ENCODE peak calls at places on chromosomes 2 and 18, in four cellular contexts. E is uterus, O is endothelial cell of umbilical vein, Y is heart left ventricle. A is an unnamed sample. For H3K27me3, the result is how much of the 10 kb centered on the place peaks cover.

GRCh38 chr2:189614585-189614984 is 34.0 kb upstream of the SLC40A1 start:
- DNase-seq in E (no peak), O (no peak), Y (no peak), A (no peak)

GRCh38 chr2:239222346-239223028 is 178.3 kb downstream of the HDAC4 start:
- DNase-seq in O (no peak), E (no peak), Y (no peak), A (no peak)

GRCh38 chr18:3710712-3711269 is 260.8 kb downstream of the TGIF1 start:
- DNase-seq in O (peak), E (no peak), Y (no peak), A (peak)

GRCh38 chr18:13422541-13423147 is 204.1 kb downstream of the LDLRAD4 start:
- DNase-seq in O (no peak), Y (no peak), E (no peak), A (no peak)

GRCh38 chr2:151097118-151097517 is 164.5 kb downstream of the RBM43 start:
- DNase-seq in Y (no peak), O (no peak), E (no peak), A (no peak)

GRCh38 chr18:34159691-34160185 is 65.0 kb downstream of the NOL4 start:
- DNase-seq in Y (no peak), O (no peak), E (no peak), A (no peak)

GRCh38 chr2:39705638-39706037 is 39.9 kb downstream of the TMEM178A start:
- DNase-seq in Y (no peak), O (no peak), E (no peak), A (no peak)

GRCh38 chr2:58334414-58334813 is 93.3 kb upstream of the FANCL start:
- DNase-seq in Y (no peak), E (no peak), O (no peak), A (no peak)

GRCh38 chr2:12856934-12857660 is 140.4 kb downstream of the TRIB2 start:
- DNase-seq in Y (no peak), O (peak), E (no peak), A (no peak)

GRCh38 chr18:49178736-49179135 is 228.0 kb upstream of the SMAD7 start:
- DNase-seq in O (peak), Y (no peak), E (no peak), A (no peak)

GRCh38 chr2:172404824-172405223 is 22.6 kb upstream of the ITGA6 start:
- DNase-seq in E (no peak), Y (no peak), O (peak), A (no peak)

GRCh38 chr2:46917628-46918027 is 2.0 kb upstream of the MCFD2 start:
- DNase-seq in Y (no peak), O (no peak), E (no peak), A (no peak)

GRCh38 chr2:26088038-26088643 is 54.3 kb downstream of the RAB10 start:
- DNase-seq in E (no peak), Y (no peak), O (peak), A (no peak)

GRCh38 chr2:144208924-144209323 is 311.0 kb downstream of the ZEB2 start:
- DNase-seq in E (no peak), Y (no peak), O (no peak), A (no peak)

GRCh38 chr2:19949071-19949470 is 40.8 kb downstream of the WDR35 start:
- DNase-seq in Y (no peak), E (no peak), O (peak), A (no peak)

GRCh38 chr2:120732506-120733237 is 3.0 kb upstream of the GLI2 start:
- DNase-seq in Y (peak), O (no peak), E (no peak), A (no peak)
- H3K27me3 ChIP-seq in Y (under half), O (half or more), E (under half), A (under half)

DNA sequence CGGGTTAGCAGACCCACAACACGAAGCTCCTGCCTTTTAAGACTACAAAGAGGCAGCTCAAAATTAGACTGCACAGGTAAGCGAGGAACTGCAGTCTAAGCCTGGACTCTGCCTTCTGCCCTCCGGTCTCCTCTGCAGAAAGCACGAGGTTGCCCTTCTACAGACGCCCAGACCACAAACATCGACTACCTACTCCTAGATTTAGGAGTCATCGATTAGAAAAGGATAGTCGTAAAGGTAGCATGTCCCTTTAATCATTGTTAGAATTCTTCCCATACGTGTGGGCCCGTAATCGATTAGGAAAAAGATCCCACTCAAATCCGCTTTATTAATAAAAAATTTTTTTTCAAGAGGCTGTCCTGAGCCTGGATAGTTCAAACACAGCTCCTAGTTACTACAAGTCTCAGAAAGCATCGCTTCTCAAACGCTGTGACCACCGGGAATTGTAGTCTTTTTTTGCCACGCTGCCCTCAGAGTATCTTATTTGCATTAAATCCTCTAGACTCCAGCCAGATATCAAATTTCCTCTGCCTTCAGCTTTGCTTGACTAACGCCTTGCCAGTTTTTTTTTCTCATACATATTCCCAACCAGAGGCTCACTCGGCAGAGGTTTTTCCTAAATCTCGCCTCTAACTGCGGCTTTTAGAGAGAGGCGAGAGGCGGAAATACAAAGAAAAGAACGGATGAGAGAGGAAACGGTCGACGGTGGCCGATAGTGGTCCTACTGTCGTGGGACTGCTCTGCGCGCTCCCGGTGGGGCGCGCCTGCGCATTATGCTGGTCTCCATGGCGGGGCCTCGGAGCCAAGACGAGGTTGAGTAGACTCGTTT is at the start of the genes CARF and WDR12:
- DNase-seq in O (peak), Y (peak), E (peak), A (peak)
- TF ChIP-seq POLR2A in O (peak), Y (peak), E (no peak), A (peak)

GRCh38 chr2:176535480-176536113 is 266.4 kb downstream of the MTX2 start:
- DNase-seq in O (no peak), E (no peak), Y (no peak), A (no peak)

GRCh38 chr2:176537932-176538331 is 268.7 kb downstream of the MTX2 start:
- DNase-seq in E (no peak), O (no peak), Y (no peak), A (no peak)

GRCh38 chr2:176536739-176537138 is 267.5 kb downstream of the MTX2 start:
- DNase-seq in Y (no peak), O (no peak), E (no peak), A (no peak)

GRCh38 chr2:176533505-176534193 is 264.4 kb downstream of the MTX2 start:
- DNase-seq in O (peak), E (no peak), Y (no peak), A (no peak)

DNA sequence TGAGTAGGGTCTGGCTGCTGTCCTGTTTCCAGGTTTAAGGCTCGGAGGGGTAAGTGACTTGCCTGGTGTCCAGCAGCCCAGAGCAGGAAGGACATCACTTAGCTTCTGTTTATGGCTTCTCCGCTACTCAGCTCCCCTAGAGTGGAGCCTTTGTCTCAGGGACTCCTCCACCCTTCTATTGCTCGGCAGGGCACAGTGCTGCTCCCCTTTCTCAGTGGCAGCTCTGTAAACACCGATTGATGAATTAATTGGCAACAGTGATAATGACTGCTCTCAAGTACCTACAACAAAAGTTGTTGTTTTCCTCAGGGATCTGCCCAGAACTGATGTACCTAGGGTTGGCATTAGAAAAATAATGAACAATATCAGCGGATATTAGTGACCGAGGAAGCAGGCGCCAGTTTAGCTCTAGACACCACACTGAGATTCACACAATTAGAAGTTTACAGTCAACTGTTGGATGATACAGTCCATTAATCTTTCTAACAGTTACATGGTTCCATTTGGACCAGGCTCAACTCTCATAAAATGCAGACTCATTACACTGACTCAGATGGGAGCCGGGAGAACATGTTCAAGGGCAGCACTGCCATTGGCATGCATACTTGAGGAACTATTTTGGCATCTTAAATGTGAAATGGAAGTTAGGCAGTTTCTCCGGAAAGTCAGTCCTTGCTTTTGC is 265.7 kb downstream of the MTX2 start:
- DNase-seq in O (no peak), E (no peak), Y (no peak), A (no peak)
- H3K27me3 ChIP-seq in O (under half), E (under half), Y (under half), A (under half)

DNA sequence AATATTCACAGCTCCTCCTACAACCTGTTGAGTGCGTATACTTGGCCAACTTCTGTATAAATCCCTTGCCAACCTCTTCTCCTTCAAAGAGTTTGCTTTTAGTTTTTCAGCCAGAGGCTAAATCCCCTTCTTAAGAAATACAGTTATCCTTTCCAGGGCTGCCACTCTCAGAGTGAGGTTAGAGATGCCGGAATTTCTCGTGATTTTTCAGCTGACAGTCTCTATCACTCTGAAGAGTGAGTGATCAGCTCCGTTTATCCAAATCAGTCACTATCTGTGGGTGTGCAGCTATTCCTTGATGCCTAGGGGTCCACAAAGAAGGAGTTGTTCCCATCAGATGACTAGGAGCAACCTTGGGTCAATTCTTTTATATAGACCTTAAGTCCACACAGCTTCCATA is 39.1 kb downstream of the FAM161A start:
- DNase-seq in E (no peak), Y (no peak), O (no peak), A (no peak)
- TF ChIP-seq POLR2A in E (no peak), Y (no peak), O (no peak), A (no peak)

GRCh38 chr2:232375164-232375563 is 3.4 kb upstream of the ALPP start:
- DNase-seq in Y (no peak), O (no peak), E (no peak), A (no peak)

GRCh38 chr2:232377319-232377718 is 1.2 kb upstream of the ALPP start:
- DNase-seq in E (no peak), Y (no peak), O (no peak), A (no peak)

GRCh38 chr2:232377841-232378734 is 463 bp upstream of the ALPP start:
- DNase-seq in O (no peak), Y (peak), E (no peak), A (peak)

GRCh38 chr2:232376260-232376659 is 2.3 kb upstream of the ALPP start:
- DNase-seq in E (no peak), O (no peak), Y (no peak), A (peak)

DNA sequence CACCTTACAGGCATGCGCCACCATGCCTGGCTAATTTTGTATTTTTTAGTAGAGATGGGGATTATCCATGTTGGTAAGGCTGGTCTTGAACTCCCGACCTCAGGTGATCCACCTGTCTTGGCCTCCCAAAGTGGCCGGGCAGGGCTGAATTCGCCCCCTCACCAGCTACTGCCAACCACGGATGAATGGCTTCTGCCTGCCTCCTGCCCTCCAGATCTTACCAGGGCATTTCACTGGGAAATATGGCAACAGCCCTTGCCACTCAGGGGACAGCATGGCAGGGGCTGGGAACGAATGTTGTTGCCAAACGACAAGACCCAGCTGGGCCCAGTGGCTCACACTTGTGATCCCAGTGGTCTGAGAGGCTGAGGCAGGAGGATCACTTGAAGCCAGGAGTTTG is 1.8 kb upstream of the ALPP start:
- DNase-seq in Y (no peak), E (no peak), O (no peak), A (peak)
- H3K27me3 ChIP-seq in Y (under half), E (under half), O (under half), A (under half)

DNA sequence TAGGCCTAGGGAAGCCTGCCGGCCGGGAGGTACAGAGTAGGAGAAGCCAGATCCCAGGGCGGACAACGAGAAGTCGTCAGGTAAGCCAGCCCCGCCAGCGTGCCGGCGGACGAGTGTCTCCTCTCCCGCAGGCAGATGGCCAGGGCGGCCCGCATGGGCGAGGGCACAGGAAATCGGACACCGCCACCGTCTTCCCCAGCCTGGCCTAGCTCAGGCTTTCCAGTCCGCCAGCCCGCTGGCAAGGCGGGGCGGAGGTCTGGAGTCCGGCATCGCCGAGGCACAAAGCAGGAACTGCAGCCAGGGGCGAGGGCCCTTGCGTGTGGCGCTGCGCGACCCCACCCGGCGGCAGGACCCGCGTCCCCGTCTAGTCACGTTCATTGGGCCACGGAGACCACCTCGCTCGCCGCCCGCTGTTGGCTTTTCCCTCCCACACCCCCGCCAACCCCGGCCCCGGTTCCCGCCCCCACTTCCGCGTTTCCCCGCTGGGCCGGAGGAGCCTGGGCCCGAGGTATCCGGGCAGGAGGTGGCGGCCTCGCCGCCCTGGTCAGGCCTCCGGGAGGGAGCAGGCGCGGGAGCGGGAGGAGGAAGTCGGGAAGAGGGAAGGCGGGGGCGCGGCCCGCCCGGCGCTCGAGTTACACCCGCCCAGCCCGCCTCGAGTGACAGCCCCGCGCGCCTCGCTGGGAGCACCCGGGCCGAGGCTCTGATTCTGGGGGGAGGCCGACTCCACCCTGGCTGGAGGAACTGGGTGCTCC is at the start of gene GPD2:
- DNase-seq in E (peak), Y (peak), O (peak), A (peak)
- TF ChIP-seq POLR2A in E (peak), Y (peak), O (peak), A (peak)

GRCh38 chr2:212537311-212538155 is 1.1 kb downstream of the ERBB4 start:
- DNase-seq in E (no peak), O (peak), Y (peak), A (peak)

GRCh38 chr2:212535963-212536362 is 2.6 kb downstream of the ERBB4 start:
- DNase-seq in O (no peak), E (no peak), Y (no peak), A (no peak)

GRCh38 chr2:212539145-212539880 is 711 bp upstream of the ERBB4 start:
- DNase-seq in E (no peak), Y (peak), O (peak), A (peak)

GRCh38 chr2:212538156-212539144 is at the start of gene ERBB4:
- DNase-seq in Y (peak), O (peak), E (no peak), A (no peak)

DNA sequence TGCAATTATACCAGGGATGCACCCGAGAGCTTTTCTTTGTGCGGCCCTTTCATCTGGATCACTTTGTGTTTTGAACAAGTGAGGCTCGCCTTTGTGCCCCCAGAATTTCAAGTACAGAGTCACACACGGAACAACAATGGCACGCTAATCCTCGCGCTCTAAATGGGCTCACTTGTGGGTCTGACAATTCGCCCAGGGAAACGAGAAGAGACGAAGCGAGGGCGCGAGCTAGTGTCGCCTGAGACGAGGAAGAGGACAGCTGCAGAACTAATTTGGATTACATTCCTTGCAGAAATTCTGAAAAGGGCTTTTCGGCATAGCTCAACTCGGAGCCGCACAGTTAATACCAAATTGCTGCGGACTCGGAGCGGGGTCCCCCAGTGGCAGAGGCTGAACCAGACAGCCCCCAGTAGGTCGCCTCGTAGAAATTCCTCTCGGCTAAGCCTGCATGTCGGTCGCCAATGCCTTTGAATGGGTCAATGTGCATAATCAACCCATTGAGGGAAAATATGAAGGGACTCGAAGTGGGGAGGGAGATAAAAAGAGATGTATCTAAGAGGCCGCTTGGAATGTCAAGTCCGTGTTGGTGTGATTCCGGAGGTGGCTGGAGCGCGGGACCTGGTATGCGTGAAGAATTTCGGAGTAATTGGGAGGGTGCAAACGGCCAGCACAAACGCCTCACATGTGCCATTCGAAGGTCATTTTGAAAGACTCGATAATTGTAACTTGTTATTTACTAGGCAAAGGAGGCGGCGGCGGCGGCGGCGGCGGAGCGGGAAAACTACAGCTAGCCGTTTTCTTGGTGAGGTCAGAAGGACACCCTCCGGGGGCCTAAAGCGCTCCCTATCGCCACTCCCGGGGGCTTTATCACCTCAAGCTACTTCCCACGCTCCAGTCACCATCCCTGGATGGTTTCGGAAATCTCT is 2.0 kb downstream of the ERBB4 start:
- DNase-seq in E (no peak), Y (peak), O (peak), A (no peak)
- H3K27me3 ChIP-seq in E (under half), Y (under half), O (under half), A (under half)

A was measured in breast epithelium.